ENCODE peak calls at places on chromosome 11, in four cellular contexts. B is HepG2, T is K562, N is H1. D is an unnamed sample.

GRCh38 chr11:120334894-120335462 is 1.2 kb upstream of the ARHGEF12 start:
- DNase-seq in N (no peak), B (peak; percentile 74), T (peak; percentile 63), D (peak; percentile 91)

GRCh38 chr11:97990162-97990920 is 1030.4 kb upstream of the CNTN5 start:
- DNase-seq in N (no peak), B (no peak), T (no peak), D (peak; percentile 9)

GRCh38 chr11:16611395-16612233 is 126.8 kb upstream of the C11orf58 start:
- DNase-seq in N (no peak), T (no peak), B (no peak), D (no peak)

GRCh38 chr11:60939828-60940227 is 12.1 kb downstream of the SLC15A3 start:
- DNase-seq in N (no peak), T (no peak), B (no peak), D (no peak)

GRCh38 chr11:72831521-72832300 is 17.5 kb downstream of the ATG16L2 start:
- DNase-seq in B (peak; percentile 63), N (peak; percentile 58), T (peak; percentile 80), D (peak; percentile 80)

GRCh38 chr11:16801288-16801980 is 63.0 kb downstream of the C11orf58 start:
- DNase-seq in T (no peak), B (no peak), N (no peak), D (no peak)

GRCh38 chr11:104033134-104033533 is 3.3 kb upstream of the DDI1 start:
- DNase-seq in T (no peak), B (peak; percentile 73), N (no peak), D (peak; percentile 9)

GRCh38 chr11:65506770-65507485 is 8.1 kb downstream of the MALAT1 start:
- DNase-seq in N (no peak), B (no peak), T (no peak), D (peak; percentile 61)

GRCh38 chr11:98531576-98531975 is 489.2 kb upstream of the CNTN5 start:
- DNase-seq in N (no peak), B (no peak), T (no peak), D (no peak)

GRCh38 chr11:66967670-66968425 is 7.3 kb upstream of the C11orf86 start:
- DNase-seq in T (peak; percentile 8), N (no peak), B (no peak), D (peak; percentile 69)

GRCh38 chr11:63985812-63986155 is 454 bp upstream of the OTUB1 start:
- DNase-seq in B (no peak), N (no peak), T (peak; percentile 29), D (no peak)

GRCh38 chr11:44711113-44711512 is 15.6 kb upstream of the TSPAN18 start:
- DNase-seq in N (no peak), B (no peak), T (no peak), D (no peak)

GRCh38 chr11:96130061-96130460 is 206.2 kb upstream of the MTMR2 start:
- DNase-seq in N (no peak), B (no peak), T (no peak), D (no peak)

GRCh38 chr11:87356428-87356827 is 318.7 kb downstream of the TMEM135 start:
- DNase-seq in N (no peak), T (no peak), B (no peak), D (no peak)

GRCh38 chr11:41845066-41845465 is 385.6 kb upstream of the LRRC4C start:
- DNase-seq in N (no peak), B (no peak), T (no peak), D (no peak)

GRCh38 chr11:73710964-73711363 is 49.9 kb downstream of the RAB6A start:
- DNase-seq in B (no peak), T (no peak), N (no peak), D (no peak)

GRCh38 chr11:95081412-95081811 is 8.2 kb upstream of the ENDOD1 start:
- DNase-seq in B (no peak), N (no peak), T (no peak), D (peak; percentile 51)

GRCh38 chr11:47189100-47189834 is 3.0 kb upstream of the PACSIN3 start:
- DNase-seq in N (no peak), B (peak; percentile 99), T (no peak), D (no peak)

GRCh38 chr11:122754553-122755322 is 83.6 kb upstream of the CRTAM start:
- DNase-seq in T (peak; percentile 49), N (peak; percentile 17), B (peak; percentile 24), D (no peak)

GRCh38 chr11:75873417-75874148 is 58.6 kb downstream of the UVRAG start:
- DNase-seq in T (no peak), N (no peak), B (no peak), D (peak; percentile 19)

GRCh38 chr11:84163115-84163514 is 876.9 kb upstream of the CCDC90B start:
- DNase-seq in B (no peak), T (no peak), N (no peak), D (no peak)

DNA sequence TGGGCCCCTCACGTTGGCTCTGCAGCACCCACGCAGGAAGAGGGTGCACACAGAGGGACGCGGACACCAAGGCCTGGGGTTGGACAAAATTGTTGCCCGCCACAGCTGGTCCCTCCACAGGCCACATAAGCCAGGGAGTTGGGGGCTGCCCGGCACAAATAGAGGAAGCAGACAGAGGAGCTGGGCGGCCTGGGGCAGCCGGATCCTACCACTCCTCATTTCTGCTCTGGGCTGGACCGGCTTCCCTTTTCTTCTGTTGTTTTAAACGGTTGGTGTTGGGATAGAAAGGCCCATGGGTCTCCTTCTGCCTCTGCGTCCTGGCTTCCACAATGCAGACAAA is 36.4 kb upstream of the LINC01488 start:
- DNase-seq in B (no peak), N (no peak), T (no peak), D (no peak)
- H3K9ac ChIP-seq in B (no peak overlapping the region), N (no peak overlapping the region), T (peak overlapping the region; percentile 89), D (no peak overlapping the region)

GRCh38 chr11:40797981-40798380 is 661.5 kb downstream of the LRRC4C start:
- DNase-seq in B (no peak), N (no peak), T (no peak), D (no peak)
- TF ChIP-seq JUN in B (no peak), N (no peak), T (no peak), D (no peak)

GRCh38 chr11:32420139-32420538 is 15.2 kb downstream of the WT1 start:
- DNase-seq in B (no peak), N (no peak), T (no peak), D (no peak)
- H3K9ac ChIP-seq in B (no peak overlapping the region), N (no peak overlapping the region), T (no peak overlapping the region), D (no peak overlapping the region)

GRCh38 chr11:108338750-108339149 is 115.9 kb downstream of the ATM start:
- DNase-seq in B (no peak), N (no peak), T (no peak), D (no peak)

GRCh38 chr11:108343714-108344113 is 120.8 kb downstream of the ATM start:
- DNase-seq in N (no peak), B (no peak), T (no peak), D (no peak)

GRCh38 chr11:108341654-108342053 is 118.8 kb downstream of the ATM start:
- DNase-seq in B (no peak), T (no peak), N (no peak), D (no peak)

GRCh38 chr11:108345767-108346166 is 121.6 kb downstream of the C11orf65 start:
- DNase-seq in B (no peak), T (no peak), N (no peak), D (no peak)

GRCh38 chr11:108340958-108341357 is 118.1 kb downstream of the ATM start:
- DNase-seq in T (peak; percentile 15), N (peak; percentile 7), B (peak; percentile 62), D (no peak)
- TF ChIP-seq JUN in T (no peak), N (no peak), B (no peak), D (no peak)

GRCh38 chr11:114166897-114167323 is 107.4 kb downstream of the ZBTB16 start:
- DNase-seq in B (no peak), T (no peak), N (no peak), D (peak; percentile 89)

GRCh38 chr11:114168691-114169090 is 109.2 kb downstream of the ZBTB16 start:
- DNase-seq in T (no peak), N (no peak), B (no peak), D (no peak)

GRCh38 chr11:114168086-114168448 is 108.6 kb downstream of the ZBTB16 start:
- DNase-seq in T (no peak), N (no peak), B (no peak), D (no peak)

GRCh38 chr11:114166389-114166788 is 106.9 kb downstream of the ZBTB16 start:
- DNase-seq in T (no peak), B (no peak), N (no peak), D (no peak)

GRCh38 chr11:114167355-114168085 is 108.0 kb downstream of the ZBTB16 start:
- DNase-seq in N (no peak), B (no peak), T (no peak), D (no peak)
- H3K9ac ChIP-seq in N (no peak overlapping the region), B (no peak overlapping the region), T (no peak overlapping the region), D (peak overlapping the region; percentile 65)

DNA sequence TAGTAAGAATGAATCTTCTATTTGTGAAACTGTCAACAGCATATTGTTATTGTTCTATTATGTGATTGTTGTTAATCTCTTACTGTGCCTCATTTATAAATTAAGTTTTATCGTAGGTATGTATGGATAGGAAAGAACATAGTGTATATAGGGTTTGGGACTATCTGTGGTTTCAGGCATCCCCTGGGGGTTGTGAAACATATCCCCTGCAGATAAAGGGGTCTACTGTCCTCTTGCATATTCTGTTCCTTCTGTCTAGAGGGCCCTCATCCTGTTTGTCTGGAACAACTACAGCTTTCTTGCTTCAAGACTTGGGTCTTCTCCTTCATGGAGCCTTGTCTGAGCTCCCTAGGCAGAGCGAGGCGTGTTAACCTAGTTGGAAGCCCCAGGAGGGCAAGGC is 159.6 kb downstream of the KIRREL3 start:
- DNase-seq in B (no peak), N (no peak), T (no peak), D (no peak)
- TF ChIP-seq JUN in B (no peak), N (no peak), T (no peak), D (no peak)

GRCh38 chr11:26227311-26227710 is 104.6 kb upstream of the ANO3 start:
- DNase-seq in T (no peak), B (peak; percentile 4), N (no peak), D (peak; percentile 92)

GRCh38 chr11:26227883-26228502 is 103.9 kb upstream of the ANO3 start:
- DNase-seq in N (no peak), B (no peak), T (no peak), D (no peak)

GRCh38 chr11:26230021-26230420 is 101.9 kb upstream of the ANO3 start:
- DNase-seq in N (no peak), T (no peak), B (no peak), D (peak; percentile 68)

GRCh38 chr11:26229270-26229669 is 102.7 kb upstream of the ANO3 start:
- DNase-seq in N (no peak), B (no peak), T (no peak), D (peak; percentile 99)

DNA sequence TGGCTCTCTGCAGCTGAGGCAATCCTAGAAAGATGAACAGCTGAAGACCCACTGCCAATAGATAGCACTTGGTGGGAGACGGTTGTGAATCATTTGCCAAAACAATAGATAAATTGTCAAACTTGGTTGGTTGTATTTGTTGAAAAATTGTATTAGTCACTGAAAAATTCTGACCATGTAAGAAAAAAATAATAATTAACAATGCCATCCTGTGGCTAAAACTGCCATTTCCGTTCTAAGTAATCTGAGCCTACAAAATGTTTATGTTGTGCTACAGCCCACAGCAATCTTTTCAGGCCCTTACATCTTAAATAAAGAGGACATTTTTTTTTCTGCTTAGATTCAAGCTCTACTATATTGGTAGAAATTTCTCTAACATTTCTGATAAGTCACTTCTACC is 103.2 kb upstream of the ANO3 start:
- DNase-seq in T (no peak), N (no peak), B (no peak), D (peak; percentile 81)
- H3K9ac ChIP-seq in T (no peak overlapping the region), N (no peak overlapping the region), B (no peak overlapping the region), D (peak overlapping the region; percentile 75)